ENCODE peak calls at places on chromosomes 12 and 14, in nine cellular contexts. O is sigmoid colon, V is stomach, K is upper lobe of left lung, P is NB4, W is uterus, R is transverse colon, I is heart left ventricle, Y is lower leg skin. N is an unnamed sample.

GRCh38 chr14:91872517-91873470 is 5.5 kb upstream of the TC2N start:
- DNase-seq in K (peak), P (peak), O (peak), I (peak), Y (peak), V (peak), W (peak), R (peak), N (peak)

GRCh38 chr12:12081836-12082497 is 11.2 kb downstream of the BCL2L14 start:
- DNase-seq in R (peak), I (no peak), W (no peak), Y (no peak), K (no peak), O (no peak), V (no peak), P (peak), N (no peak)

GRCh38 chr12:93002278-93003054 is 73.4 kb upstream of the EEA1 start:
- DNase-seq in R (no peak), K (no peak), P (no peak), V (no peak), Y (peak), I (no peak), W (no peak), O (no peak), N (no peak)

GRCh38 chr14:97276573-97276972 is 479.4 kb downstream of the VRK1 start:
- DNase-seq in O (no peak), Y (no peak), I (no peak), V (no peak), R (no peak), K (no peak), P (no peak), W (no peak), N (no peak)

GRCh38 chr12:52591521-52591920 is 9.7 kb downstream of the KRT72 start:
- DNase-seq in P (no peak), V (no peak), R (no peak), Y (no peak), W (no peak), I (no peak), K (no peak), O (peak), N (no peak)

GRCh38 chr12:75642226-75642625 is 130.8 kb upstream of the KRR1 start:
- DNase-seq in O (no peak), W (no peak), V (no peak), R (no peak), P (no peak), Y (no peak), K (no peak), I (no peak), N (no peak)

GRCh38 chr14:98907981-98908544 is 363.9 kb downstream of the BCL11B start:
- DNase-seq in R (no peak), O (no peak), V (no peak), K (peak), W (no peak), I (no peak), P (no peak), Y (no peak), N (no peak)

GRCh38 chr12:29429999-29430698 is 49.2 kb upstream of the ERGIC2 start:
- DNase-seq in O (no peak), Y (no peak), P (no peak), V (no peak), K (no peak), W (no peak), I (no peak), R (no peak), N (no peak)

GRCh38 chr14:81234268-81234667 is 13.5 kb upstream of the GTF2A1 start:
- DNase-seq in V (no peak), Y (no peak), O (no peak), R (no peak), W (no peak), P (no peak), K (no peak), I (no peak), N (no peak)

GRCh38 chr12:95437565-95437964 is 36.4 kb upstream of the METAP2 start:
- DNase-seq in Y (no peak), I (no peak), P (no peak), O (no peak), W (no peak), R (no peak), V (no peak), K (no peak), N (no peak)

GRCh38 chr12:119071638-119072231 is 90.4 kb downstream of the SRRM4 start:
- DNase-seq in I (no peak), Y (no peak), V (no peak), O (no peak), P (no peak), R (no peak), K (no peak), W (no peak), N (no peak)

GRCh38 chr12:16568873-16569272 is 37.1 kb downstream of the LMO3 start:
- DNase-seq in V (no peak), P (no peak), W (no peak), K (no peak), Y (no peak), I (no peak), R (no peak), O (no peak), N (no peak)

GRCh38 chr12:121536058-121536928 is 44.5 kb downstream of the KDM2B start:
- DNase-seq in I (peak), K (peak), V (peak), W (peak), O (peak), Y (peak), P (peak), R (peak), N (peak)

GRCh38 chr14:51534623-51535022 is 117.1 kb upstream of the FRMD6 start:
- DNase-seq in K (peak), O (no peak), I (no peak), V (no peak), P (no peak), Y (no peak), W (no peak), R (no peak), N (no peak)

GRCh38 chr14:51529731-51530130 is 122.0 kb upstream of the FRMD6 start:
- DNase-seq in O (no peak), I (no peak), V (no peak), Y (no peak), P (no peak), W (no peak), K (no peak), R (no peak), N (no peak)

GRCh38 chr14:51533877-51534553 is 117.7 kb upstream of the FRMD6 start:
- DNase-seq in W (no peak), K (no peak), V (no peak), I (no peak), R (no peak), O (no peak), Y (no peak), P (no peak), N (no peak)

GRCh38 chr14:51535443-51536044 is 116.2 kb upstream of the FRMD6 start:
- DNase-seq in W (no peak), I (no peak), V (no peak), K (no peak), Y (no peak), O (no peak), R (no peak), P (no peak), N (no peak)

GRCh38 chr14:51533160-51533559 is 118.5 kb upstream of the FRMD6 start:
- DNase-seq in W (no peak), V (no peak), R (no peak), I (no peak), Y (no peak), P (no peak), K (no peak), O (no peak), N (no peak)
- H3K4me3 ChIP-seq in W (no peak), V (no peak), R (no peak), I (no peak), Y (no peak), P (no peak), K (no peak), O (no peak), N (no peak)

GRCh38 chr12:104865080-104865479 is 93.0 kb downstream of the SLC41A2 start:
- DNase-seq in P (peak), Y (no peak), R (no peak), K (no peak), V (no peak), I (no peak), O (no peak), W (no peak), N (no peak)

GRCh38 chr12:104873374-104873773 is 84.7 kb downstream of the SLC41A2 start:
- DNase-seq in R (no peak), V (no peak), O (no peak), W (no peak), K (no peak), Y (no peak), I (no peak), P (peak), N (no peak)

GRCh38 chr12:104866286-104866685 is 91.8 kb downstream of the SLC41A2 start:
- DNase-seq in I (no peak), W (no peak), P (no peak), V (no peak), Y (no peak), R (no peak), K (no peak), O (no peak), N (no peak)

DNA sequence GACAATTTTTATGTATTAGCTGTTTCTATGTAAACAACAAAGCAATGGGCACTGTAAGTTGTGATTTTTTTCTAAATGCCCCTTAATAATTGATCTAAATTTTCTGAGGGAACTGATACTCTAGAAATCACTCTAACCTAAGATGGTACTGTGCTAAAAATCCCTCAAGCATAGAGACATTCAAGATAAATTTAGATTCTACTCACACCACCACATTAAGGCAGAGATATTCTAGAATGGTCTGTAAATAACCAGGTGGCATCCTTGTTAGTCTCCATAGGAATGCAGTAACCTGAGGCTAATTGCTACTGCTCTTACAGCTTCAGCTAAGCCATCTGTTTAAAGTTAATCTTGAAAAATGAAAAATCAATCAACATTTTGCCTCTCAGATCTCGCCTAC is 87.3 kb downstream of the SLC41A2 start:
- DNase-seq in R (no peak), P (no peak), Y (no peak), V (no peak), O (no peak), K (no peak), I (no peak), W (no peak), N (no peak)
- TF ChIP-seq POLR2A in R (no peak), P (no peak), Y (no peak), V (no peak), O (no peak), K (no peak), I (no peak), W (no peak), N (no peak)

DNA sequence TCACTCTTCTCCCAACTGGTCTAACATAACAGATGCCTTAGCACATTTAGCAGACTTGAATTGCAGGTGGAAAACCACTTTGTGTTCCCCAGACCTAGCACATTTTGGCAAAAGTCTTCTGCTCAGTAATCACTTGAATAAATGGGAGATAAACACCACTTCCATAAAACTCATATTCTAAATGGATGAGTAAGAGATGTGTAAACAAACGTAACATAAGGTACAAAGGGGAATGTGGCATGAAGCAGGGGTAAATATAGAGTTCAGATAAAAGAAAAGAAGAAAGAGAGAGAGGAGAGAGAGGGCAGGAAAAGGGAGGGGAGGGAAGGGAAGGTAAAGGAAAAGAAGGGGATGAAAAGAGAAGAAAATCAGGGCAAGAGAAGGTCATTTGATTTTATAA is 17.0 kb upstream of the KERA start:
- DNase-seq in R (no peak), O (no peak), K (no peak), V (no peak), W (no peak), I (no peak), Y (no peak), P (no peak), N (no peak)
- TF ChIP-seq CTCF in R (no peak), O (no peak), K (no peak), V (no peak), W (no peak), I (no peak), Y (no peak), P (no peak), N (no peak)

GRCh38 chr12:31951008-31951407 is 8.2 kb upstream of the RESF1 start:
- DNase-seq in P (no peak), W (no peak), O (no peak), K (no peak), V (no peak), Y (no peak), R (no peak), I (no peak), N (no peak)

GRCh38 chr12:31944299-31944698 is 14.9 kb upstream of the RESF1 start:
- DNase-seq in I (no peak), V (no peak), O (no peak), Y (no peak), W (no peak), P (no peak), R (no peak), K (no peak), N (no peak)

GRCh38 chr12:31950492-31950891 is 8.7 kb upstream of the RESF1 start:
- DNase-seq in K (no peak), O (no peak), R (no peak), I (no peak), V (no peak), W (no peak), P (no peak), Y (no peak), N (no peak)

GRCh38 chr12:31950088-31950487 is 9.1 kb upstream of the RESF1 start:
- DNase-seq in P (no peak), Y (no peak), W (no peak), O (no peak), R (no peak), V (no peak), K (no peak), I (no peak), N (no peak)

DNA sequence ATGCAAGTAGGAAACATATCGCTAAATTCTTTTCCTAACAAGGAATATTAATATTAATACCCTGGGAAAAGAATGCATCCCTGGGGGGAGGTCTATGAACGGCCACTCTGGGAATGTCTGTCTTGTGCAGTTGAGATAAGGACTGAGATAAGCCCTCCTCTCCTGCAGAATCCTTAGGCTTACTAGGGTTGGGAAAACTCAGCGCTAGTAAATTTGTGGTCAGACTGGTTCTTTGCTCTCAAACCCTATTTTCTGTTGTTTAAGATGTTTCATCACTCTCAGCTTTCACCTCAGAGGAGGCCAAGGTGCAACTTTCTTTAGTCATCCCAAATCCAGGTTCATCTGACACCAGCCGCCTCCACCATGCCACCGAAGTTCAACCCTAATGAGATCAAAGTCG is 11.2 kb upstream of the RESF1 start:
- DNase-seq in W (no peak), V (no peak), I (no peak), Y (no peak), O (no peak), R (no peak), P (no peak), K (no peak), N (no peak)
- H3K4me3 ChIP-seq in W (no peak), V (no peak), I (no peak), Y (no peak), O (no peak), R (no peak), P (no peak), K (no peak), N (no peak)

GRCh38 chr14:53153702-53154112 is 584 bp upstream of the DDHD1 start:
- DNase-seq in Y (no peak), R (no peak), I (no peak), P (peak), W (no peak), V (no peak), O (no peak), K (no peak), N (no peak)

GRCh38 chr14:53152909-53153701 is at the start of gene DDHD1:
- DNase-seq in V (peak), P (peak), R (peak), O (peak), W (peak), I (peak), Y (peak), K (peak), N (peak)

GRCh38 chr14:53151867-53152626 is 1.1 kb downstream of the DDHD1 start:
- DNase-seq in V (peak), R (peak), O (peak), W (peak), Y (peak), P (peak), K (peak), I (peak), N (peak)

GRCh38 chr14:53152627-53152908 is 555 bp downstream of the DDHD1 start:
- DNase-seq in Y (no peak), R (no peak), O (no peak), P (no peak), K (no peak), I (no peak), V (no peak), W (no peak), N (no peak)

DNA sequence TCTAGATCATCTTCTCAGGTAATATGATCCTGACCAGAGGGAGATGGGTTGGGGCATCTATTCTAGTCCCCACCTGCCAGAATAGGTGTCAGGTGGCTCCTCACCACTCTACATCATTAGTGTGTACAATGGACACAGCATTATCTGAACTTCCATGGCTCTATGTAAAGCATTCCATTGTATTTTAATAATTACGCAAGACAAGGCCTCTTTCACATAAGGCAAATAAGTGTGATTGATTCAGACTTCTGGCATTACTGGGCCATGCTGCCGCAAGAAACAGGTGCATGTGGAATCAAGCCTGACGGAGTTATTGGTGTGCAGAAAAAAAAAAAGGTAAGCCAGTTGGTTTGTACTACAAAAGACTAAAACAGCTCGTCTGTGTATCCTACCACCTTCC is 3.1 kb upstream of the DDHD1 start:
- DNase-seq in O (no peak), P (no peak), W (no peak), Y (no peak), I (no peak), R (no peak), K (no peak), V (no peak), N (no peak)
- TF ChIP-seq POLR2A in O (no peak), P (no peak), W (no peak), Y (no peak), I (no peak), R (no peak), K (no peak), V (no peak), N (no peak)

DNA sequence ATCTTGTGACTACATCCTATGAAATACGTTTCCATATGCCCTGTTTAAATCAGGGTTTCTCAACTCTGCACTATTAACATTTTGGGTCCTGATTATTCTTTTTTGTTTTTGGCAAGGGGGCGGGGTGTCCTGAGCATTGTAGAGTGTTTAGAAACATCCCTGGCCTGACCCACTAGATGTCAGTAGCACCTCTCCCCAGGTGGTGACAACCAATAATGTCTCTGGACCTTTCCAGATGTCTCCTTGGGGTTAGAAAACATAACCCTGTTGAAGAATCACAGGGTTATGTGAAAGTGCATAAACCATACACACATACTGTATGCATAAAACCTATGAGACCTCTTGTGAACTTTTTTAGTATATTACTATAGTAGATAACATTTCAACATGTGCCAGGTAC is 1.4 kb downstream of the ACAD10 start:
- DNase-seq in I (no peak), W (no peak), R (no peak), V (no peak), O (no peak), Y (no peak), K (no peak), P (peak), N (no peak)
- TF ChIP-seq CTCF in I (no peak), W (no peak), R (no peak), V (no peak), O (no peak), Y (no peak), K (no peak), P (peak), N (no peak)

GRCh38 chr14:38210587-38211257 is 3.0 kb downstream of the SSTR1 start:
- DNase-seq in R (no peak), K (peak), O (no peak), Y (no peak), I (peak), P (no peak), W (no peak), V (peak), N (no peak)

GRCh38 chr14:38211258-38211735 is 3.6 kb downstream of the SSTR1 start:
- DNase-seq in O (no peak), Y (no peak), W (no peak), P (no peak), I (peak), K (peak), R (no peak), V (no peak), N (no peak)

GRCh38 chr14:38208825-38209562 is 1.3 kb downstream of the SSTR1 start:
- DNase-seq in V (peak), O (no peak), K (peak), P (no peak), W (no peak), R (peak), Y (no peak), I (peak), N (no peak)

GRCh38 chr14:38209572-38210159 is 2.0 kb downstream of the SSTR1 start:
- DNase-seq in I (no peak), V (peak), P (no peak), K (peak), Y (no peak), O (peak), W (no peak), R (no peak), N (no peak)

GRCh38 chr14:38210168-38210567 is 2.5 kb downstream of the SSTR1 start:
- DNase-seq in V (peak), K (peak), Y (no peak), R (no peak), O (no peak), I (peak), W (no peak), P (no peak), N (no peak)
- H3K4me3 ChIP-seq in V (peak), K (peak), Y (no peak), R (no peak), O (peak), I (peak), W (no peak), P (no peak), N (peak)

GRCh38 chr12:49740930-49741881 is at the start of gene TMBIM6:
- DNase-seq in V (peak), O (peak), Y (peak), K (peak), W (peak), R (peak), I (peak), P (peak), N (peak)
- TF ChIP-seq POLR2A in V (no peak), O (peak), Y (peak), K (peak), W (peak), R (peak), I (peak), P (peak), N (peak)

DNA sequence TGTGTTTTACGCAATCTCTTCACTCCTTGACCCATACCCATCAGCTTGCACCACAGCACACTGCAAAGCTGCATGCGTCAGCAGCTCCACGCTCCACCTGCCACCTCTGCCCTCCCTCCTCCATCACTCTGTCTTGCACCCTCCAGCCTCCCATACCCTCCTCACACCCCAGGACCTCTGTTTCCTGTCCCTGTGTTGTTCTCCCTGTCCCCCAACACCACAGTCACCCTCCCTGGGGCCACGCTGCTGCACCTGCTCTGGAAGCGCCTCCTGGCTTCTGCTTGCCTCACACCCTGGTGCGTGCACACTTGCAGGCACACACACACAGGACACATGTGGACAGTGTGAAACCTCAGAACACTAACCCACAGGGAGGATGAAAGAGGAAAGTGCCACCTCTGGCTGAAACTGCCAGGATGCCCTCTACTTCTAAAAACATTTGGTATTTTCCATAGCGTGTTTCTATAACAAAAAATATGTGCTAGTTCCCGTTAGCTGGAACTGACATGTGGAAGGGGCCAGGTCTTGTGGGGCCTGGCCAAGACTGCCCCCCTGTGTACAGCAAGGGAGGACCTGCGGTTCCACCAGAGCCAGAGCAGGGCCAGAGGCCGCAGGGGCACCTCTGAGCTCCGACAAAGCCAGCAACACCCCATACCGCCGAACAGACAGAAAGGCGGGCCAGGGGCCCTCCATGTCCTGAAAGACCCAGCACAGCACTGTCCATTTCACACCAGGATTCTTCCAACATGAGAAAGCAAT is 10.0 kb downstream of the BRF1 start:
- DNase-seq in O (no peak), K (no peak), I (no peak), V (no peak), W (no peak), R (no peak), P (peak), Y (no peak), N (no peak)
- TF ChIP-seq CTCF in O (no peak), K (no peak), I (no peak), V (no peak), W (no peak), R (no peak), P (no peak), Y (no peak), N (no peak)